ENCODE peak calls at places on chromosomes 13 and 19, in seven cellular contexts. B, Y, A, U, T, W and E are unnamed samples.
A peak's percentile ranks its signal among the peaks of the same experiment; 100 is the strongest.

GRCh38 chr13:48818495-48818961 is 157.2 kb upstream of the FNDC3A start:
- DNase-seq in Y (no peak), U (no peak), A (no peak), T (no peak), W (no peak), B (no peak), E (no peak)

GRCh38 chr19:51179297-51179696 is 37.2 kb downstream of the SIGLEC7 start:
- DNase-seq in W (no peak), U (no peak), A (no peak), T (no peak), Y (no peak), B (no peak), E (no peak)

GRCh38 chr19:44807162-44807561 is 1.7 kb upstream of the BCAM start:
- DNase-seq in A (no peak), T (no peak), U (peak; percentile 90), W (peak; percentile 72), B (no peak), Y (peak; percentile 79), E (no peak)

GRCh38 chr13:101218484-101218883 is 197.8 kb downstream of the NALCN start:
- DNase-seq in A (no peak), W (no peak), U (no peak), B (no peak), Y (no peak), T (no peak), E (no peak)

GRCh38 chr19:995051-995827 is 5.0 kb upstream of the GRIN3B start:
- DNase-seq in W (no peak), Y (no peak), T (no peak), A (no peak), U (no peak), B (no peak), E (no peak)

GRCh38 chr19:40130013-40130412 is 39.3 kb upstream of the ZNF780A start:
- DNase-seq in Y (no peak), T (no peak), B (no peak), W (no peak), U (no peak), A (no peak), E (no peak)

GRCh38 chr13:99988469-99989375 is 7.1 kb downstream of the ZIC2 start:
- DNase-seq in U (no peak), W (no peak), Y (no peak), B (no peak), A (no peak), T (no peak), E (no peak)

GRCh38 chr19:41811036-41811435 is 14.6 kb downstream of the CEACAM3 start:
- DNase-seq in A (no peak), B (no peak), T (no peak), W (no peak), U (no peak), Y (no peak), E (no peak)

GRCh38 chr19:35015576-35016351 is 14.5 kb upstream of the SCN1B start:
- DNase-seq in B (no peak), A (no peak), Y (no peak), T (no peak), U (no peak), W (no peak), E (no peak)

GRCh38 chr13:106088094-106088493 is 447.4 kb downstream of the EFNB2 start:
- DNase-seq in A (no peak), B (no peak), Y (no peak), U (no peak), W (no peak), T (no peak), E (no peak)

GRCh38 chr13:31545616-31546015 is 193.7 kb upstream of the RXFP2 start:
- DNase-seq in B (no peak), T (no peak), U (no peak), W (no peak), A (no peak), Y (no peak), E (no peak)

GRCh38 chr19:51627491-51628138 is 2.6 kb downstream of the SIGLEC5 start:
- DNase-seq in W (no peak), T (no peak), A (no peak), B (no peak), U (no peak), Y (no peak), E (no peak)

GRCh38 chr13:76668716-76669115 is 217.5 kb downstream of the KCTD12 start:
- DNase-seq in T (no peak), B (no peak), W (no peak), U (no peak), Y (no peak), A (no peak), E (no peak)

GRCh38 chr13:42275506-42275905 is 3.6 kb downstream of the AKAP11 start:
- DNase-seq in Y (no peak), U (no peak), T (no peak), W (no peak), A (no peak), B (no peak), E (no peak)

GRCh38 chr13:42272776-42273175 is 824 bp downstream of the AKAP11 start:
- DNase-seq in B (no peak), A (no peak), T (no peak), U (no peak), Y (no peak), W (no peak), E (no peak)

GRCh38 chr13:42275098-42275471 is 3.1 kb downstream of the AKAP11 start:
- DNase-seq in B (no peak), Y (no peak), T (peak; percentile 87), A (no peak), U (no peak), W (no peak), E (no peak)

GRCh38 chr13:42276683-42277082 is 4.7 kb downstream of the AKAP11 start:
- DNase-seq in W (no peak), B (no peak), A (no peak), U (no peak), T (no peak), Y (no peak), E (no peak)

DNA sequence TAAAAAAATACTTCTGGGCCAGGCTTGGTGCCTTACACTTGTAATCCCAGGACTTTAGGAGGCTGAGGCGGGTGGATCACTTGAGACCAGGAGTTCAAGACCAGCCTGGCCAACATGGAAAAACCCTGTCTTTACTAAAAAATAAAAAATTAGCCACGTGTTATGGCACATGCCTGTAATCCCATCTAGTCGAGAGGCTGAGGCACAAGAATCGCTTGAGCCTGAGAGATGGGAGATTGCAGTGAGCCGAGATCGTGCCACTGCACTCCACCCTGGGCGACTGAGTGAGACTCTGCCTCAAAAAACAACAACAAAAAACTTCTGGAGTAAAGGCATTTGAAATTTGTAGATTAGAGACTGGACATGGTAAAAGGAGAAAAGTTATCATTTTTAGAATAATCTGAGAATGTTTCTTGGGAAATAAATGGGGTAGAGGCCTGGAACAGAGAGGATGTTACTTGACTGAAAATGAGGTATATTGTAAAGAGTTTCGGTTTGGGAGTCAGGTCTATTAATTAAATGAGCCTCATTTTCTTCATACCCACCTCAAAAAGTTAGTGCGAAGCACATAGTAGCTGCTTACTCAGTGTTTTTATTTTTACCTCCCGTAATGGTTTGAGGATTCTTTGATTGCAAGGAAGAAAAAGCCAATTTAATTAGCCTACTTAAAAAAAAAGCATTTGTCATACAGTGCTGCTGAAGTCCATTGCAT is 2.6 kb downstream of the AKAP11 start:
- DNase-seq in B (no peak), Y (no peak), U (no peak), A (no peak), T (no peak), W (no peak), E (no peak)
- H3K27ac ChIP-seq in B (no peak overlapping the region), Y (no peak overlapping the region), U (no peak overlapping the region), A (no peak overlapping the region), T (peak overlapping the region; percentile 93), W (peak overlapping the region; percentile 7), E (peak overlapping the region; percentile 95)

DNA sequence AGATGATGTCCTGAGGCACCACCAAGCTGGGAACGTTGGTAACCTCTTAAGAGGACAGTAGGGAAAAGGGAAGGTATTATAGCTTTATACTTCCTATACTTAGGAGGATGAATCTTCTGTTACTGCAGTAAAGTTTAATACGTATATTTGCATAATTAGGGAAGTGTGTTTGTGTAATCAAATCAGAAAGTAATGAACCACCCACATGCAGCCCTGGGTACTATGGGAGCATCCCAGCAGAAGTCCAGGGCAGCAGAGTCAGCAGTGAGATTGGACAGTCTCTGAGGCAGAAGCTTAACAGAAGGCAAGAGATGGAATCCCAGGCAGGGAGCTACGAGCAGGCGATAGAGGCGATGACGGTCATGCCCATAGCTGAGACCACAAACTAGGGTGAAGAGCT is 12.5 kb downstream of the SAFB start:
- DNase-seq in W (no peak), T (no peak), U (no peak), B (no peak), Y (no peak), A (no peak), E (no peak)
- TF ChIP-seq POLR2A in W (no peak), T (no peak), U (no peak), B (no peak), Y (no peak), A (no peak), E (no peak)

GRCh38 chr13:44843403-44843802 is 145.9 kb downstream of the NUFIP1 start:
- DNase-seq in B (no peak), U (no peak), W (no peak), T (no peak), Y (no peak), A (no peak), E (no peak)

GRCh38 chr13:44853641-44854040 is 135.6 kb downstream of the NUFIP1 start:
- DNase-seq in T (no peak), U (peak; percentile 90), Y (peak; percentile 20), W (peak; percentile 69), A (no peak), B (no peak), E (no peak)

GRCh38 chr13:44854264-44855060 is 134.8 kb downstream of the NUFIP1 start:
- DNase-seq in T (no peak), U (peak; percentile 62), A (no peak), Y (no peak), W (peak; percentile 61), B (no peak), E (no peak)

GRCh38 chr13:44844786-44845185 is 144.5 kb downstream of the NUFIP1 start:
- DNase-seq in U (no peak), T (no peak), Y (no peak), A (no peak), W (no peak), B (no peak), E (no peak)

DNA sequence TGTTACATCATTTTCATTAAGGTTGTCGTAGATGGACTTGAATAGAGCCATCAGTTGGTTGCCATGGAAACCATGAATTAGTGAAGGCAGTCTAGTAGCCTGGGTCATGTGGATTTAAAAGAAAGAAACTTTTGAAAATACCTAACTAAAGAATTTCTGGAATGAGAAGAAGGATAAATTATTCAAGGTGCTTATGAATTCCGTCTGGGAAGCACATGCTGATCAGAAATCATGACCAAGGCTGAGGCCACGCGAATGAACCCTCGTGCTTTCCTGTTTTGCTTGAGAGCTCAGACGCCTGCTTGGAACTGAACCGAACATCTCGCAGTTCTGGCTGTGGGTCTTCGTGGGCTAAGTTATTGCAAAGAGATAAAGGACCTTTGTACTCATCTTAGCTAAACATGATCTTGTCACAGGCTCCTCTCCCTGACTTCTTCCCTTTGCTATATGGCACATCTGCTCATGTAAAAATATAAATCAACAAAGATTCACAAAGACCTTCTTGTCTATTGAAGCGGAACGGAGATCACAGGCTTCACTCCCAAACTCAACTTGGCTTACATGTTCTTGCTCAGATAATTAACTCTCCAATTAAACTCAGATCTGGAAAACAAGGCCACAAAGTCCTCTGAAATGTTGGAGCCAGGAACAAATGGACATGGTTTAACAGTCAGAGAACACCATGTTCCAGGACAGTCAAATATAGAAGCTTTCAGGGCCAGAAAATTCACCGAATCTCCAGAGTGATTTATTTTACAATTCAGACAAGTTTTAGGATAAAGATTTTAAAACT is 140.1 kb downstream of the NUFIP1 start:
- DNase-seq in T (no peak), U (no peak), A (no peak), W (no peak), Y (no peak), B (no peak), E (peak; percentile 26)
- TF ChIP-seq EP300 in T (no peak), U (no peak), A (peak; percentile 79), W (no peak), Y (no peak), B (no peak), E (peak; percentile 54)

GRCh38 chr13:114066956-114067355 is 65.5 kb downstream of the RASA3 start:
- DNase-seq in U (no peak), B (peak; percentile 65), A (no peak), T (no peak), Y (no peak), W (no peak), E (no peak)
- H3K27ac ChIP-seq in U (no peak overlapping the region), B (peak overlapping the region; percentile 97), A (peak overlapping the region; percentile 89), T (peak overlapping the region; percentile 91), Y (peak overlapping the region; percentile 99), W (peak overlapping the region; percentile 95), E (peak overlapping the region; percentile 99)